ENCODE peak calls at places on chromosomes 4 and X, in five cellular contexts. Q is AG04450, N is neural progenitor cell, F is body of pancreas, M is HepG2. Z is an unnamed sample.

GRCh38 chr4:8727131-8727530 is 134.6 kb downstream of the CPZ start:
- DNase-seq in Q (no peak), N (no peak), F (no peak), M (no peak), Z (no peak)

GRCh38 chrX:118182050-118182449 is 65.4 kb upstream of the KLHL13 start:
- DNase-seq in Q (no peak), N (no peak), F (no peak), M (no peak), Z (no peak)

GRCh38 chrX:41408576-41408975 is 38.6 kb upstream of the NYX start:
- DNase-seq in Q (no peak), N (no peak), F (no peak), M (no peak), Z (no peak)

GRCh38 chrX:12978205-12979010 is 3.5 kb downstream of the TMSB4X start:
- DNase-seq in Q (peak), N (peak), F (peak), M (no peak), Z (no peak)

GRCh38 chrX:46788902-46789301 is 30.0 kb upstream of the SLC9A7 start:
- DNase-seq in Q (no peak), N (peak), F (no peak), M (no peak), Z (no peak)

GRCh38 chrX:39759526-39760224 is 338.1 kb downstream of the BCOR start:
- DNase-seq in Q (no peak), N (peak), F (peak), M (no peak), Z (no peak)

GRCh38 chr4:14920759-14921313 is 81.4 kb upstream of the CPEB2 start:
- DNase-seq in Q (no peak), N (peak), F (no peak), M (no peak), Z (no peak)

GRCh38 chr4:74583066-74583700 is 138.2 kb downstream of the AREG start:
- DNase-seq in Q (no peak), N (no peak), F (no peak), M (no peak), Z (no peak)

GRCh38 chr4:96912731-96913130 is 1072.8 kb downstream of the PDHA2 start:
- DNase-seq in Q (no peak), N (peak), F (no peak), M (no peak), Z (no peak)

GRCh38 chr4:25888781-25889180 is 25.2 kb upstream of the SMIM20 start:
- DNase-seq in Q (no peak), N (no peak), F (no peak), M (no peak), Z (no peak)

GRCh38 chrX:7149421-7149820 is 1.5 kb upstream of the PUDP start:
- DNase-seq in Q (no peak), N (no peak), F (no peak), M (no peak), Z (no peak)

GRCh38 chr4:186719925-186720694 is 3.5 kb downstream of the FAT1 start:
- DNase-seq in Q (no peak), N (peak), F (no peak), M (no peak), Z (no peak)

GRCh38 chr4:127212701-127213100 is 420.1 kb upstream of the INTU start:
- DNase-seq in Q (no peak), N (no peak), F (no peak), M (no peak), Z (no peak)

GRCh38 chr4:21802406-21802805 is 146.2 kb downstream of the KCNIP4 start:
- DNase-seq in Q (no peak), N (no peak), F (no peak), M (no peak), Z (no peak)

GRCh38 chr4:140736669-140737343 is 19.4 kb downstream of the TBC1D9 start:
- DNase-seq in Q (no peak), N (no peak), F (no peak), M (no peak), Z (no peak)

GRCh38 chrX:120446503-120446902 is 22.6 kb downstream of the LAMP2 start:
- DNase-seq in Q (no peak), N (no peak), F (no peak), M (no peak), Z (peak)

GRCh38 chrX:44071070-44071645 is 98.0 kb upstream of the NDP start:
- DNase-seq in Q (no peak), N (no peak), F (no peak), M (no peak), Z (no peak)

GRCh38 chr4:105520819-105521790 is 31.3 kb upstream of the ARHGEF38 start:
- DNase-seq in Q (peak), N (peak), F (peak), M (peak), Z (no peak)

GRCh38 chrX:20412871-20413486 is 146.3 kb upstream of the RPS6KA3 start:
- DNase-seq in Q (no peak), N (no peak), F (no peak), M (no peak), Z (no peak)

GRCh38 chr4:87512400-87512799 is 16.8 kb downstream of the SPARCL1 start:
- DNase-seq in Q (no peak), N (no peak), F (no peak), M (no peak), Z (no peak)

GRCh38 chr4:182338731-182339130 is 95.5 kb downstream of the TENM3 start:
- DNase-seq in Q (no peak), N (no peak), F (no peak), M (no peak), Z (no peak)

GRCh38 chr4:5037553-5038551 is 13.4 kb upstream of the STK32B start:
- DNase-seq in Q (peak), N (no peak), F (no peak), M (peak), Z (peak)

GRCh38 chr4:55330241-55330640 is 15.8 kb upstream of the SRD5A3 start:
- DNase-seq in Q (no peak), N (no peak), F (no peak), M (no peak), Z (no peak)

GRCh38 chr4:10554694-10555093 is 97.5 kb upstream of the ZNF518B start:
- DNase-seq in Q (no peak), N (peak), F (peak), M (peak), Z (peak)

GRCh38 chr4:83232087-83232486 is 52.5 kb downstream of the COQ2 start:
- DNase-seq in Q (no peak), N (no peak), F (no peak), M (no peak), Z (no peak)

GRCh38 chr4:87120411-87121162 is 99.8 kb downstream of the KLHL8 start:
- DNase-seq in Q (peak), N (no peak), F (no peak), M (peak), Z (no peak)

GRCh38 chr4:123449780-123450179 is 53.2 kb downstream of the SPRY1 start:
- DNase-seq in Q (no peak), N (no peak), F (no peak), M (peak), Z (peak)

GRCh38 chrX:133495464-133496391 is 80.4 kb upstream of the GPC4 start:
- DNase-seq in Q (no peak), N (no peak), F (peak), M (no peak), Z (peak)

GRCh38 chr4:74189331-74190043 is 31.6 kb downstream of the MTHFD2L start:
- DNase-seq in Q (peak), N (peak), F (peak), M (peak), Z (no peak)

GRCh38 chr4:147941373-147941772 is 209.5 kb downstream of the ARHGAP10 start:
- DNase-seq in Q (no peak), N (no peak), F (no peak), M (no peak), Z (no peak)

GRCh38 chr4:147942729-147943128 is 210.8 kb downstream of the ARHGAP10 start:
- DNase-seq in Q (no peak), N (peak), F (no peak), M (no peak), Z (no peak)

GRCh38 chr4:147943159-147943638 is 211.3 kb downstream of the ARHGAP10 start:
- DNase-seq in Q (no peak), N (no peak), F (no peak), M (no peak), Z (no peak)

GRCh38 chr4:147944264-147944663 is 212.4 kb downstream of the ARHGAP10 start:
- DNase-seq in Q (no peak), N (no peak), F (no peak), M (no peak), Z (no peak)

DNA sequence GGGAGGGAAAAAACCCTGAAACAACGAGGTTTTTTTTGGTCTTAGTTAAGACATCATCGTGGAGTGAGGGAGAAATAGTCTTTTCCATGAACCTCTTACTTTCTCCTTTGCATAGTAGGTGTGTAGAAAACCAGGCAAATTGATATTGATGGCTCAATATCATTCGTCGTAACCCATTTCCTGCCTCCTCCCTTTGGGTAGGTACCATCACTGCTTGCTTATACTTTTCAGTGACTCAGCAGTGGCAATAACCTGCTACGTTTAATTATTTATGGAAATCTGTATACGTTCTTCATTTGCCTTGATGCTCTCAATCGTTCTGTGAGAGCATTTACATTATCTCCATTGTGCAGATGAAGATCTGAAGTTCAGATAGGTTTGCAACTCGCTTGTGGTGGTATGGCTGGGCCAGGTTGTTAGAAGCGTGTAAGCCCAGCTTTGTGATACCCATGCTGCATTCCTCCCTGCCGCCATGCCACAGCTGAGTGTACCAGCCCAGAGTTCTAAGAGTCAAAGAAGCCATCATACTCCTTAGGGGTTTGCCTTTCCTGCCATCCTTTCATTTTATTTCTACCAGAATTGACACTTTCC is 212.9 kb downstream of the ARHGAP10 start:
- DNase-seq in Q (no peak), N (no peak), F (no peak), M (no peak), Z (no peak)
- H3K4me3 ChIP-seq in Q (no peak), N (no peak), F (no peak), M (no peak), Z (no peak)

GRCh38 chrX:107102980-107103379 is 15.6 kb downstream of the RBM41 start:
- DNase-seq in Q (no peak), N (no peak), F (no peak), M (peak), Z (no peak)
- TF ChIP-seq CTCF in Q (no peak), N (peak), F (no peak), M (peak), Z (peak)

DNA sequence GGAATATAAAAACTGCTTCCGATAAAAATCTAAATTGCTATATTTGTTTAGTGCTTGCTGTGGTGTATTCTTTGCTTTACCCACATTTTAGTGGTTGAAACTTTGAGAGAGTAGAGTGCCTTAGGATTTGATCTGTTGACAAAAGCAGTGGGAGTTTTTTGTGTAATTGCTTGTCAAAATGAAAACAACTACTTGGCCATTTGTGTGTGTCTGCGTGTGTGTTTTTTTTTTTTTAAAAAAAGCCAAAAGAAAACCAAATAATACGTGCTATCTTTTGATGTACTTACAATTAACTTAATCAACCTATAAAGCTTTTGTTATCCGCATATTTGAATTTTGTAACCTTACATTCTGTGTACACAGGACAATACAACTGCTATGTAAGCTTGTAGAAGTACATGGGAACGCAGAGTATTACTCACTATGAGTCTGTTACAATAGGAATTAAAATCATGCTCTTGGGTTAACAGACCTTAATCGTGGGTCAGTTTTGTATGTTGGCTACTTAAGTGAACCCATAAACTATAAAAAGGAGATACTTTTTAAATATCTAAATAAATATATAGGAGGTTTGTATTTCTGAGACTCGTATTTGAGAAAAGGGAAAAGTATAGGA is 353.5 kb downstream of the ARHGAP24 start:
- DNase-seq in Q (no peak), N (no peak), F (no peak), M (no peak), Z (no peak)
- H3K4me3 ChIP-seq in Q (no peak), N (no peak), F (no peak), M (no peak), Z (peak)

GRCh38 chrX:78708171-78708570 is 39.3 kb upstream of the LPAR4 start:
- DNase-seq in Q (no peak), N (peak), F (no peak), M (peak), Z (peak)
- TF ChIP-seq CTCF in Q (peak), N (peak), F (no peak), M (peak), Z (peak)

GRCh38 chr4:112889619-112890294 is 159.7 kb upstream of the ANK2 start:
- DNase-seq in Q (no peak), N (no peak), F (no peak), M (no peak), Z (peak)
- H3K4me3 ChIP-seq in Q (no peak), N (no peak), F (no peak), M (no peak), Z (no peak)

GRCh38 chr4:1693131-1693896 is 9.2 kb upstream of the FAM53A start:
- DNase-seq in Q (peak), N (peak), F (peak), M (peak), Z (no peak)
- TF ChIP-seq CTCF in Q (peak), N (peak), F (peak), M (peak), Z (peak)

DNA sequence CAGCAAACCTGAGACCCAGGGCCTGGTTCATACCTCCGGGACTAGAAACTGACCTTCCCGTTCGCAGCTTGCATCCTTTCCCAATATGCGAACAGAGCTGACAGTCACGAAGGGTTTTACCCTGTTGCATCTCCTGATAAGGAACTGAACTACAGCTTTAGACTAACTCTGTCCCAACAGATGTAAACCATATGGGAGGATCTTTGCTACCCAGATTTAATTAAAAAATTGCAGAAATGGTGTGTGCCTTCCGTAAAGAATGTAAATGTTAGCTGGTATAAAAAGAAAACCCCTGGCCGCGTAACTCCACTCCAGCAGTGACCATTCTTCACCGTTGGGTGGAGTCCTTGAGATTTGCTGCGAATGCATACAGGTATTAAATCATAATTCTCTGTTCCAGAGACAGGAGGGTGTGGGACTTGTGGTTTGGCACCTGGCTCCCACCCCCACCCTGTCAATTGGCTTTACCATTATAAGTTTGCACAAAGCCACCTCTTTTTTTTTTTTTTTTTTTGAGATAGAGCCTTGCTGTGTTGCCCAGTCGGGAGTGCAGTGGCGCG is 40.6 kb upstream of the SORCS2 start:
- DNase-seq in Q (no peak), N (no peak), F (no peak), M (no peak), Z (no peak)
- H3K4me3 ChIP-seq in Q (no peak), N (no peak), F (no peak), M (no peak), Z (no peak)

Z was measured in AG09309.